ENCODE peak calls at places on chromosomes 2 and 18, in five cellular contexts. T is occipital lobe, Y is nucleus accumbens, C is epithelial cell of prostate, R is sciatic nerve. B is an unnamed sample.

GRCh38 chr18:11791131-11791530 is 60.1 kb upstream of the CHMP1B start:
- DNase-seq in T (no peak), R (no peak), Y (no peak), C (no peak), B (no peak)

GRCh38 chr2:178238144-178238521 is 43.8 kb downstream of the OSBPL6 start:
- DNase-seq in T (no peak), Y (no peak), C (no peak), R (no peak), B (no peak)

GRCh38 chr2:62478093-62478580 is 27.9 kb downstream of the TMEM17 start:
- DNase-seq in C (no peak), R (no peak), Y (no peak), T (no peak), B (no peak)

GRCh38 chr2:169050476-169051240 is 18.7 kb upstream of the DHRS9 start:
- DNase-seq in Y (no peak), C (peak), R (no peak), T (no peak), B (no peak)

GRCh38 chr18:79400091-79400590 is 4.4 kb downstream of the NFATC1 start:
- DNase-seq in R (peak), T (no peak), Y (no peak), C (no peak), B (no peak)

GRCh38 chr2:42117923-42118758 is 51.0 kb upstream of the EML4 start:
- DNase-seq in T (no peak), C (peak), Y (no peak), R (no peak), B (no peak)

GRCh38 chr2:106197878-106198277 is 3.8 kb upstream of the UXS1 start:
- DNase-seq in R (no peak), T (no peak), Y (no peak), C (no peak), B (no peak)

GRCh38 chr2:79040967-79041582 is 15.6 kb downstream of the REG3G start:
- DNase-seq in Y (no peak), R (no peak), C (no peak), T (no peak), B (no peak)

GRCh38 chr2:74010087-74010541 is 25.4 kb downstream of the TET3 start:
- DNase-seq in C (peak), R (no peak), T (no peak), Y (no peak), B (no peak)

GRCh38 chr2:23563151-23563550 is 178.2 kb downstream of the KLHL29 start:
- DNase-seq in R (no peak), C (no peak), Y (no peak), T (no peak), B (no peak)

GRCh38 chr2:111121873-111122630 is 1.3 kb downstream of the BCL2L11 start:
- DNase-seq in R (peak), T (peak), C (no peak), Y (peak), B (peak)

GRCh38 chr2:129957891-129958290 is 21.6 kb upstream of the RAB6C start:
- DNase-seq in Y (no peak), R (no peak), T (no peak), C (peak), B (no peak)

GRCh38 chr2:196144513-196145126 is 26.8 kb downstream of the STK17B start:
- DNase-seq in Y (no peak), C (no peak), R (no peak), T (no peak), B (no peak)

GRCh38 chr2:116499389-116499788 is 1315.1 kb upstream of the DDX18 start:
- DNase-seq in Y (no peak), R (no peak), T (no peak), C (no peak), B (no peak)

GRCh38 chr18:28281400-28281799 is 104.5 kb upstream of the CDH2 start:
- DNase-seq in Y (no peak), T (no peak), C (no peak), R (no peak), B (no peak)

GRCh38 chr2:218711550-218711929 is 905 bp downstream of the TTLL4 start:
- DNase-seq in C (no peak), T (no peak), Y (no peak), R (no peak), B (no peak)

GRCh38 chr2:148901142-148901541 is 26.1 kb downstream of the KIF5C start:
- DNase-seq in C (no peak), R (no peak), T (no peak), Y (no peak), B (no peak)

GRCh38 chr2:220705678-220706077 is 866.4 kb downstream of the EPHA4 start:
- DNase-seq in T (no peak), R (no peak), Y (no peak), C (no peak), B (no peak)

GRCh38 chr2:54574107-54574859 is 118.2 kb downstream of the SPTBN1 start:
- DNase-seq in R (no peak), Y (no peak), C (no peak), T (no peak), B (no peak)

GRCh38 chr18:74518456-74519315 is 15.6 kb upstream of the CNDP1 start:
- DNase-seq in T (no peak), C (no peak), Y (no peak), R (no peak), B (no peak)

GRCh38 chr2:4992226-4992625 is 700.0 kb upstream of the SOX11 start:
- DNase-seq in C (no peak), R (no peak), T (no peak), Y (no peak), B (no peak)

GRCh38 chr2:133523406-133523805 is 44.9 kb downstream of the NCKAP5 start:
- DNase-seq in T (no peak), C (no peak), Y (no peak), R (no peak), B (no peak)

GRCh38 chr2:235551965-235552364 is 58.1 kb downstream of the AGAP1 start:
- DNase-seq in C (no peak), R (no peak), Y (peak), T (no peak), B (peak)

GRCh38 chr2:64124571-64124970 is 19.6 kb downstream of the PELI1 start:
- DNase-seq in Y (no peak), T (no peak), R (no peak), C (no peak), B (no peak)

GRCh38 chr2:9288233-9288632 is 81.6 kb downstream of the ASAP2 start:
- DNase-seq in R (no peak), Y (no peak), C (no peak), T (no peak), B (no peak)

GRCh38 chr18:58645398-58645797 is 16.5 kb upstream of the ALPK2 start:
- DNase-seq in T (no peak), C (no peak), R (no peak), Y (no peak), B (no peak)

GRCh38 chr2:213451542-213452256 is 167.4 kb downstream of the SPAG16 start:
- DNase-seq in C (no peak), T (no peak), R (no peak), Y (no peak), B (no peak)

GRCh38 chr2:217412721-217413120 is 552.9 kb upstream of the TNP1 start:
- DNase-seq in R (no peak), T (no peak), C (no peak), Y (no peak), B (no peak)

GRCh38 chr2:159042115-159042850 is 73.8 kb downstream of the TANC1 start:
- DNase-seq in Y (no peak), T (no peak), C (no peak), R (no peak), B (no peak)

B was measured in caudate nucleus.